ENCODE peak calls at places on chromosome 16, in eight cellular contexts. A is prostate gland, B is endothelial cell of umbilical vein, H is HCT116, Z is stomach, G is spleen, M is suprapubic skin, K is Panc1. J is an unnamed sample.

GRCh38 chr16:13521356-13521755 is 398.6 kb upstream of the ERCC4 start:
- DNase-seq in B (no peak), A (no peak), H (no peak), K (no peak), M (no peak), Z (no peak), G (no peak), J (no peak)

GRCh38 chr16:54933281-54934150 is 2.9 kb downstream of the IRX5 start:
- DNase-seq in H (no peak), A (no peak), Z (no peak), G (no peak), B (no peak), K (no peak), M (no peak), J (no peak)

GRCh38 chr16:80710918-80711317 is 93.5 kb downstream of the CDYL2 start:
- DNase-seq in A (no peak), K (no peak), Z (no peak), H (no peak), B (no peak), M (no peak), G (no peak), J (no peak)

GRCh38 chr16:23131841-23132576 is 17.2 kb downstream of the USP31 start:
- DNase-seq in Z (no peak), A (no peak), G (no peak), K (no peak), M (no peak), H (no peak), B (peak; percentile 96), J (no peak)

GRCh38 chr16:10103096-10103495 is 79.1 kb downstream of the GRIN2A start:
- DNase-seq in A (no peak), M (no peak), H (no peak), G (no peak), B (no peak), K (no peak), Z (no peak), J (no peak)

GRCh38 chr16:81548551-81548900 is 103.9 kb downstream of the CMIP start:
- DNase-seq in G (no peak), H (no peak), K (no peak), A (no peak), Z (no peak), B (no peak), M (no peak), J (no peak)

GRCh38 chr16:67959520-67959919 is 8.9 kb downstream of the SLC12A4 start:
- DNase-seq in A (no peak), G (no peak), H (no peak), M (no peak), B (no peak), K (no peak), Z (no peak), J (peak; percentile 36)

GRCh38 chr16:71882505-71883192 is 1.3 kb downstream of the ZNF821 start:
- DNase-seq in K (peak; percentile 62), G (no peak), H (peak; percentile 72), A (peak; percentile 71), M (no peak), Z (peak; percentile 74), B (peak; percentile 83), J (peak; percentile 82)

GRCh38 chr16:84595052-84595481 is 22.8 kb downstream of the COTL1 start:
- DNase-seq in H (no peak), Z (peak; percentile 87), M (no peak), B (no peak), G (no peak), K (no peak), A (peak; percentile 25), J (peak; percentile 30)

GRCh38 chr16:12141556-12141955 is 165.0 kb downstream of the SNX29 start:
- DNase-seq in G (no peak), Z (no peak), A (no peak), K (no peak), M (no peak), B (no peak), H (no peak), J (no peak)

GRCh38 chr16:56824804-56825203 is 40.2 kb upstream of the SLC12A3 start:
- DNase-seq in Z (no peak), M (no peak), G (no peak), B (no peak), H (no peak), K (no peak), A (no peak), J (no peak)

GRCh38 chr16:56825821-56826220 is 39.2 kb upstream of the SLC12A3 start:
- DNase-seq in K (no peak), G (no peak), A (no peak), H (no peak), M (no peak), B (no peak), Z (no peak), J (no peak)

GRCh38 chr16:56822966-56823739 is 41.9 kb upstream of the SLC12A3 start:
- DNase-seq in H (no peak), K (no peak), G (no peak), A (no peak), Z (no peak), B (no peak), M (no peak), J (no peak)

GRCh38 chr16:56828641-56829040 is 36.4 kb upstream of the SLC12A3 start:
- DNase-seq in Z (no peak), B (no peak), A (no peak), M (no peak), K (no peak), G (no peak), H (no peak), J (no peak)

DNA sequence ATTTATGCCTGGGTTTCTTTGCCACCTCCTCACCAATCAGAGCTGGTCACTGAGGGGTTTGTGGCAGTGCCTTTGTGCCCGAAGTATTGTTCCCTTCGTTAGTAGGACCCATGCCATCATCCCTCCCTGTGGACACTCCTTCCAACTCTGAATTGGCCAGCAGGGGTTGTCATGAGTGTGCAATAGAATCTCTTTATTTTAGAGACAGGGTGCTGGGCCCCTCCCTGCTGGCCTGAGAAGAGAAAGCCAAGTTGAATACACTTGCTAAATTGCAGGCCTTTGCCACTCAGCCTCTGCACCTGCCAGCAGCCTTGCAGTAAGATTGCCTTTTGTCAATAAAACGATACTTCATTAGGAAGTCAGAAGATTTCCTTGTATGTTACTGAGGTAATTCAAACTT is 40.7 kb upstream of the SLC12A3 start:
- DNase-seq in G (no peak), H (no peak), Z (peak; percentile 29), A (no peak), M (no peak), B (no peak), K (no peak), J (peak; percentile 69)
- TF ChIP-seq POLR2AphosphoS5 in G (no peak), H (no peak), Z (no peak), A (no peak), M (no peak), B (no peak), K (no peak), J (no peak)

DNA sequence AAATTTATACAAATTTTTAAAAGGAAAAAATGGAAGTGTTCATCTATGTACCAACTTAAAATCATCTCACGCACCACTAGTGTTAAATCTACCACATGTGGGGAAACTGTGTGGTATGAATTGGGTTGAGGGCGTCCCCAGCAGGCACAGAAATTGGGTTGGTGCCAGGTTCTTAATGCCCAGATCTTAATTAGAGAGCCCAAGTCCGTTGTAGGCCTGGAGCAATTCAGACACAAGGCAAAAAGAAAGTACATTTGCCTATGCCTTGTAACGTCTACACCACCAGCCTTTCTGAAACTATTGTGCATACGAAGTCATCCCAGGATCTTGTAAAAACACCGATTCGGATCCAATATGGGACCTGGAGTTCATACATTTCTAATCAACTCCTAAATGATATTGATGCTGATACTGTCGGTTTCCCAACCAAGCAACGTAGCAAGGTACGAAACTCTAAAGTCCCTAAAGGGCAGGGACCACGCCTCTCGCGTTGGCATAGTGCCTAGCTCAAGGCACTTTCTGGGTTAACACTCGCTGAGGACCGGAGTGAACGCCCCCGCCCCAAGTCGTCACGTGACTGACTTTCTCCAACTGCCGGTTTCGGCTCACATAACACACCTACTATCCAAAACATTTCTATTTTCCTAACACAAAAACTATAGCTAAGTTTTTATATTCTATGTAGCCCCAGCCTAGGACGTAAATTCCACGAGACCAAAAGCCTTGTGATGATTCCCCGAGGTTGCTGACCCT is 945 bp upstream of the UQCRC2 start:
- DNase-seq in G (peak; percentile 90), M (peak; percentile 85), Z (peak; percentile 70), K (no peak), B (peak; percentile 78), H (peak; percentile 66), A (peak; percentile 38), J (peak; percentile 92)
- TF ChIP-seq POLR2AphosphoS5 in G (no peak), M (no peak), Z (peak; percentile 24), K (no peak), B (no peak), H (no peak), A (no peak), J (no peak)

DNA sequence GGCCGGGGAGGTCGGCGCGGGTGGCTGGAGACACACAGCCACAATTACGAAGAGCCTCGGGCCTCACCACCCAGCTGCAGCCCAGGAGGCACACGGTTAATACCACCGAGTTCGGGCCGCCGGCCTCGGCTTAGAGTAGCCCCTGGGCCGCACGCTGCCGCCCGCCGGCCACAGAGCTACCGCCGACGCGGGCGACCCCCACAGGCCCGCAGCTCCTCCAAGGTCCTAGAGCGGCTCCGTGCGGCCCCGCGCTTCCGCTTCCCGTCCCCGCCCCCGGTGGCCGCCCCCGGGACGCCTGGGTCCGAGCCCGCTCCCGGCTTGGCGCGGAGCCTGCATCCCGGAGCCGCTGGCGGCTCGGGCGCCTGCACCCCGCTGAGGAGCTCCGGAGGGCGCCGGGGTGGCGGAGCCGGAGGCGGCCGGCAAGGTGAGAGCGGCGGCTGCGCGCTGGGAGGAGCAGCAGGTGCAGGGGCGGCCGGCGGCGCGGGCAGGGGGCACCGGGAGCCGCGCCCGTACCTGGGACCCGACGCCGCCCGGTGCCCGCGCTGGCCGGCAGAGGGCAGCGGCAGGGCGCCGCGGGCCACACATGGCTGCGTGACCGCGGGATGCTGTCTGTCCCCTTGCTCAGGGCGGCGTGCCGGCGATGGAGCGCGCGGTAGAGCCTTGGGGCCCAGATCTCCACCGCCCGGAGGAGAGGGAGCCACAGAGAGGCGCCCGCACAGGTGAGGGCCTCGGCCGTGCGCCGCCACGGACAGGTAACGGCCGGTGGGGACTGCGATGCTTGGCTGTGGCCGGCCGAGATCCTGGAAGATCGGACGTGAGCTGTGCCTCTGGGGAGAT is at the start of gene ZNF48:
- DNase-seq in H (peak; percentile 77), A (peak; percentile 84), K (no peak), Z (peak; percentile 88), M (peak; percentile 85), B (peak; percentile 89), G (peak; percentile 96), J (peak; percentile 89)
- TF ChIP-seq POLR2AphosphoS5 in H (peak; percentile 67), A (peak; percentile 57), K (no peak), Z (peak; percentile 85), M (no peak), B (peak; percentile 74), G (peak; percentile 82), J (peak; percentile 39)

GRCh38 chr16:1532771-1533170 is 695 bp upstream of the TMEM204 start:
- DNase-seq in G (no peak), B (no peak), M (no peak), A (no peak), K (no peak), H (no peak), Z (no peak), J (no peak)

GRCh38 chr16:1531638-1531910 is 1.9 kb upstream of the TMEM204 start:
- DNase-seq in B (no peak), H (no peak), A (no peak), Z (no peak), G (no peak), M (no peak), K (no peak), J (no peak)

GRCh38 chr16:1532081-1532760 is 1.2 kb upstream of the TMEM204 start:
- DNase-seq in G (no peak), A (peak; percentile 85), B (no peak), M (no peak), H (no peak), K (no peak), Z (peak; percentile 51), J (peak; percentile 52)

GRCh38 chr16:1534021-1535020 is 855 bp downstream of the TMEM204 start:
- DNase-seq in A (no peak), G (no peak), K (no peak), B (peak; percentile 47), Z (no peak), M (no peak), H (no peak), J (no peak)

GRCh38 chr16:1533443-1533951 is at the start of gene TMEM204:
- DNase-seq in A (no peak), H (no peak), G (peak; percentile 86), M (no peak), K (no peak), Z (peak; percentile 38), B (peak; percentile 83), J (peak; percentile 59)
- TF ChIP-seq POLR2AphosphoS5 in A (peak; percentile 41), H (no peak), G (peak; percentile 92), M (peak; percentile 48), K (no peak), Z (peak; percentile 88), B (peak; percentile 82), J (peak; percentile 80)